ENCODE peak calls at places on chromosomes 12 and 14, in six cellular contexts. F, Y, W, A, I and X are unnamed samples.

GRCh38 chr14:52131640-52132320 is 62.9 kb upstream of the NID2 start:
- DNase-seq in I (no peak), W (peak), A (peak), F (no peak), Y (no peak), X (no peak)

GRCh38 chr14:89845346-89845745 is 109.2 kb downstream of the EFCAB11 start:
- DNase-seq in W (no peak), A (no peak), F (no peak), I (no peak), Y (no peak), X (no peak)

GRCh38 chr14:22977684-22978486 is 4.5 kb downstream of the AJUBA start:
- DNase-seq in W (no peak), F (no peak), Y (no peak), A (peak), I (no peak), X (no peak)

GRCh38 chr14:93733231-93733630 is 55.1 kb downstream of the PRIMA1 start:
- DNase-seq in I (no peak), F (no peak), W (no peak), A (no peak), Y (no peak), X (no peak)

GRCh38 chr14:36931796-36932195 is 240.6 kb downstream of the SLC25A21 start:
- DNase-seq in A (no peak), W (no peak), I (no peak), F (no peak), Y (no peak), X (no peak)

GRCh38 chr12:247271-247670 is 15.4 kb downstream of the SLC6A13 start:
- DNase-seq in I (no peak), A (no peak), Y (no peak), F (no peak), W (no peak), X (no peak)

GRCh38 chr12:80151131-80151530 is 51.8 kb downstream of the OTOGL start:
- DNase-seq in I (no peak), Y (no peak), F (no peak), A (no peak), W (no peak), X (no peak)

GRCh38 chr12:103930787-103931536 is 752 bp downstream of the HSP90B1 start:
- DNase-seq in Y (no peak), W (peak), A (no peak), F (peak), I (no peak), X (no peak)